ENCODE peak calls at places on chromosomes 11 and 22, in six cellular contexts. N is body of pancreas, Q is stromal cell of bone marrow, F is LHCN-M2, G is NCI-H446, H is mesenchymal stem cell. T is an unnamed sample.

GRCh38 chr11:27319065-27319464 is 44.0 kb downstream of the CCDC34 start:
- DNase-seq in G (no peak), H (peak), Q (peak), F (peak), N (no peak), T (no peak)

GRCh38 chr11:70477607-70478006 is 79.3 kb downstream of the CTTN start:
- DNase-seq in F (no peak), H (no peak), N (no peak), G (no peak), Q (no peak), T (no peak)

GRCh38 chr22:40363059-40363458 is 7.3 kb upstream of the SGSM3 start:
- DNase-seq in H (peak), F (peak), Q (no peak), N (no peak), G (no peak), T (no peak)

GRCh38 chr11:70672991-70673670 is 274.8 kb downstream of the CTTN start:
- DNase-seq in N (no peak), G (no peak), Q (no peak), F (no peak), H (no peak), T (no peak)

GRCh38 chr11:876550-876949 is 33.9 kb downstream of the TSPAN4 start:
- DNase-seq in F (peak), H (no peak), N (peak), Q (no peak), G (peak), T (no peak)

GRCh38 chr11:119624102-119624615 is 104.8 kb downstream of the NECTIN1 start:
- DNase-seq in Q (no peak), H (no peak), N (no peak), F (no peak), G (no peak), T (no peak)

GRCh38 chr11:44963071-44963575 is 12.4 kb upstream of the TP53I11 start:
- DNase-seq in F (no peak), G (no peak), N (no peak), H (no peak), Q (no peak), T (no peak)

GRCh38 chr22:28118957-28119631 is 200.0 kb upstream of the PITPNB start:
- DNase-seq in G (no peak), Q (no peak), N (no peak), H (no peak), F (no peak), T (no peak)

GRCh38 chr11:71304045-71304444 is 51.7 kb upstream of the SHANK2 start:
- DNase-seq in N (no peak), H (no peak), Q (no peak), F (no peak), G (no peak), T (no peak)

GRCh38 chr22:44266811-44267760 is 45.7 kb downstream of the SHISAL1 start:
- DNase-seq in F (no peak), N (no peak), G (no peak), Q (no peak), H (no peak), T (peak)

GRCh38 chr11:107770546-107770945 is 58.7 kb upstream of the SLN start:
- DNase-seq in Q (peak), H (peak), F (peak), N (no peak), G (no peak), T (peak)

GRCh38 chr11:15910761-15911160 is 445.6 kb downstream of the SOX6 start:
- DNase-seq in N (no peak), G (no peak), H (no peak), F (no peak), Q (no peak), T (no peak)

GRCh38 chr11:103325686-103326069 is 216.5 kb downstream of the DYNC2H1 start:
- DNase-seq in G (no peak), Q (no peak), H (no peak), F (no peak), N (no peak), T (no peak)

GRCh38 chr11:122085712-122086111 is 30.3 kb downstream of the BLID start:
- DNase-seq in G (no peak), F (no peak), H (no peak), Q (no peak), N (no peak), T (no peak)

GRCh38 chr11:6191733-6192132 is 7.3 kb upstream of the OR52W1 start:
- DNase-seq in H (no peak), N (no peak), Q (no peak), G (no peak), F (no peak), T (no peak)

GRCh38 chr11:35934981-35935380 is 8.9 kb upstream of the LDLRAD3 start:
- DNase-seq in G (no peak), F (no peak), N (no peak), H (no peak), Q (no peak), T (no peak)

GRCh38 chr11:76077575-76078150 is 128.6 kb downstream of the WNT11 start:
- DNase-seq in H (peak), F (peak), G (no peak), N (no peak), Q (no peak), T (no peak)

GRCh38 chr11:8098879-8099278 is 17.9 kb downstream of the TUB start:
- DNase-seq in F (no peak), N (no peak), G (no peak), Q (no peak), H (no peak), T (no peak)